ENCODE peak calls at places on chromosomes 16 and 17, in eight cellular contexts. G is MM.1S, S is GM23248, X is tibial artery, N is dorsolateral prefrontal cortex, U is right atrium auricular region, R is body of pancreas, E is A549. T is an unnamed sample.

GRCh38 chr17:8004899-8005298 is 2.5 kb downstream of the GUCY2D start:
- DNase-seq in G (no peak), S (peak), X (no peak), N (no peak), U (no peak), R (no peak), E (no peak), T (no peak)

GRCh38 chr17:63345598-63345997 is 100.5 kb downstream of the CYB561 start:
- DNase-seq in G (no peak), S (peak), X (no peak), N (no peak), U (no peak), R (no peak), E (no peak), T (no peak)

GRCh38 chr17:17363638-17364337 is 60.6 kb downstream of the NT5M start:
- DNase-seq in G (no peak), S (no peak), X (peak), N (peak), U (no peak), R (no peak), E (no peak), T (no peak)

GRCh38 chr17:13750783-13751484 is 149.2 kb upstream of the HS3ST3A1 start:
- DNase-seq in G (no peak), S (no peak), X (no peak), N (no peak), U (no peak), R (no peak), E (no peak), T (no peak)

GRCh38 chr17:35865412-35866355 is 3.0 kb downstream of the HEATR9 start:
- DNase-seq in G (no peak), S (peak), X (no peak), N (no peak), U (no peak), R (no peak), E (no peak), T (peak)

GRCh38 chr17:32259596-32259995 is 6.0 kb upstream of the RHBDL3 start:
- DNase-seq in G (no peak), S (peak), X (no peak), N (peak), U (no peak), R (no peak), E (no peak), T (no peak)

GRCh38 chr16:27083861-27084261 is 17.1 kb downstream of the C16orf82 start:
- DNase-seq in G (no peak), S (no peak), X (peak), N (no peak), U (no peak), R (no peak), E (no peak), T (no peak)

GRCh38 chr17:58249270-58250133 is 11.1 kb downstream of the LPO start:
- DNase-seq in G (peak), S (peak), X (no peak), N (peak), U (peak), R (peak), E (peak), T (no peak)

GRCh38 chr17:22453181-22453580 is 760.9 kb downstream of the KCNJ18 start:
- DNase-seq in G (no peak), S (no peak), X (no peak), N (no peak), U (peak), R (no peak), E (no peak), T (no peak)

GRCh38 chr17:80071116-80071980 is 30.0 kb upstream of the GAA start:
- DNase-seq in G (no peak), S (peak), X (peak), N (no peak), U (peak), R (peak), E (no peak), T (no peak)

GRCh38 chr17:8384801-8385335 is 1.9 kb upstream of the RPL26 start:
- DNase-seq in G (no peak), S (peak), X (peak), N (no peak), U (no peak), R (no peak), E (peak), T (peak)

GRCh38 chr17:79935197-79935844 is 96.1 kb upstream of the CBX4 start:
- DNase-seq in G (no peak), S (no peak), X (no peak), N (no peak), U (no peak), R (no peak), E (no peak), T (no peak)

GRCh38 chr16:25996052-25996451 is 304.3 kb downstream of the HS3ST4 start:
- DNase-seq in G (no peak), S (peak), X (no peak), N (no peak), U (no peak), R (no peak), E (no peak), T (no peak)

GRCh38 chr17:74875970-74876593 is 3.3 kb upstream of the FDXR start:
- DNase-seq in G (no peak), S (no peak), X (no peak), N (no peak), U (no peak), R (no peak), E (no peak), T (no peak)

GRCh38 chr16:10086620-10087019 is 95.6 kb downstream of the GRIN2A start:
- DNase-seq in G (no peak), S (no peak), X (no peak), N (no peak), U (no peak), R (no peak), E (no peak), T (no peak)

GRCh38 chr16:29742683-29743275 is 3.0 kb downstream of the C16orf54 start:
- DNase-seq in G (no peak), S (no peak), X (no peak), N (no peak), U (no peak), R (no peak), E (no peak), T (no peak)

DNA sequence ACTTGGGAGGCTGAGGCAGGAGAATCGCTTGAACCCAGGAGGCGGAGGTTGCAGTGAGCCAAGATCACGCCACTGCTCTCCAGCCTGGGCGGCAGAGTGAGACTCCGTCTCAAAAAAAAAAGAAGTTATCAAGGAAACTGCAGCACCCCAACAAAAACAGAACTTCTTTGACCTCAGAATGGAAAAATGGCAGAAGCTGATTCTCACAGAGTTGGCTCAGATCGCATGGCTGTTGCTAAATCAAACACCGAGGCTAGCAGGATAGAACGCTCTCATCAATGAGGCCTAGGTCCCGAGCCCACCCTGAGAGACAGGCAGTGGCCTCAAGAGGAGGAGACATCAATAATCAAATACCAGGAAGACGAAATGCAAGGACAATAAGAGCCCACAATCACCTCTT is 1.1 kb upstream of the TM4SF5 start:
- DNase-seq in G (no peak), S (no peak), X (no peak), N (no peak), U (no peak), R (no peak), E (no peak), T (no peak)
- H3K27ac ChIP-seq in G (no peak), S (no peak), X (no peak), N (no peak), U (no peak), R (no peak), E (no peak), T (no peak)

GRCh38 chr16:12207939-12208338 is 231.4 kb downstream of the SNX29 start:
- DNase-seq in G (no peak), S (no peak), X (no peak), N (no peak), U (no peak), R (no peak), E (no peak), T (no peak)

GRCh38 chr16:12211870-12212690 is 235.5 kb downstream of the SNX29 start:
- DNase-seq in G (no peak), S (no peak), X (no peak), N (no peak), U (no peak), R (no peak), E (no peak), T (no peak)

GRCh38 chr16:12210925-12211869 is 234.7 kb downstream of the SNX29 start:
- DNase-seq in G (no peak), S (no peak), X (no peak), N (no peak), U (no peak), R (no peak), E (no peak), T (no peak)

GRCh38 chr16:12208341-12209035 is 232.0 kb downstream of the SNX29 start:
- DNase-seq in G (no peak), S (peak), X (no peak), N (no peak), U (no peak), R (no peak), E (no peak), T (no peak)

DNA sequence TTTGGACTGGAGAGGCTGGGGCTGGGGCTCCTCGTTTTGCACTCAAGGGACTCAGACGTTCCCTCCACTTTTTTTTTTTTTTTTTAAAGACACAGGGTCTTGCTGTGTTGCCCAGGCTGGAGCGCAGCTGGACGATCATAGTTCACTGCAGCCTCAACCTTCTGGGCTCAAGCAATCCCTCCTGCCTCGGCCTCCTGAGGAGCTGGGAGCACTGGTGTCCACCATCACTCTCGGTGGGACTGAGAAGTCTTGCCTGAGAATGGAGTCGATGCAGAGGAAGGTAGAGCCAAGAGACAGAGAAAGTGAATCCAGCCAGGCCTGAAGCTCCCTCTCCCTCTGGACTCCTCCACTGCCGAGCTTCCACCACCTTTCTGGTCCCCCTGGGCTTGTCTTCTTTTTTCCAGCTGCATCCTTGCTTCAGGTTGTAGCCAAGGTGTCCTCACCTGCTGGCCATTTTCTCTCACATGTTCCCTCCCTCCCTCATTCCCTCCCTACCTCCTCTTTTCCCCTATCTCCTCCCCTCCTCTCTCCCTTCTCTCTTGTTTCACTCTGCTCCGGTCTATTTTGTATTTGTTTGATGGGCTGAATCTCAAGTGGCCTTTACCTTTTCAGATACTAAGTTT is 233.8 kb downstream of the SNX29 start:
- DNase-seq in G (no peak), S (no peak), X (no peak), N (no peak), U (no peak), R (no peak), E (no peak), T (no peak)
- H3K27ac ChIP-seq in G (no peak), S (no peak), X (no peak), N (no peak), U (no peak), R (no peak), E (no peak), T (no peak)

GRCh38 chr16:70730944-70731343 is 45.1 kb upstream of the MTSS2 start:
- DNase-seq in G (no peak), S (no peak), X (no peak), N (no peak), U (no peak), R (no peak), E (no peak), T (no peak)
- H3K27ac ChIP-seq in G (no peak), S (no peak), X (no peak), N (peak), U (peak), R (no peak), E (no peak), T (no peak)

GRCh38 chr17:39979865-39980401 is 674 bp upstream of the PSMD3 start:
- DNase-seq in G (peak), S (peak), X (no peak), N (no peak), U (no peak), R (peak), E (peak), T (no peak)
- H3K27ac ChIP-seq in G (peak), S (peak), X (peak), N (peak), U (peak), R (peak), E (peak), T (peak)

T was measured in foreskin keratinocyte.